ENCODE peak calls at places on chromosomes 7 and 10, in nine cellular contexts. One of them, this sample, is unnamed.

GRCh38 chr10:114258274-114258840 is 19.3 kb downstream of the VWA2 start:
- DNase-seq in hepatocyte: peak
- DNase-seq in heart right ventricle: no peak
- DNase-seq in transverse colon: peak
- DNase-seq in heart left ventricle: no peak
- DNase-seq in mesothelial cell of epicardium: no peak
- DNase-seq in CD14-positive monocyte: no peak
- DNase-seq in GM10248: no peak
- DNase-seq in cardiac fibroblast: no peak
- DNase-seq in this sample: no peak

GRCh38 chr10:129258570-129258969 is 208.5 kb upstream of the MGMT start:
- DNase-seq in transverse colon: no peak
- DNase-seq in GM10248: no peak
- DNase-seq in mesothelial cell of epicardium: no peak
- DNase-seq in heart left ventricle: no peak
- DNase-seq in hepatocyte: no peak
- DNase-seq in heart right ventricle: peak
- DNase-seq in cardiac fibroblast: no peak
- DNase-seq in CD14-positive monocyte: no peak
- DNase-seq in this sample: no peak

GRCh38 chr7:95501261-95501816 is 15.6 kb downstream of the ASB4 start:
- DNase-seq in heart right ventricle: no peak
- DNase-seq in hepatocyte: no peak
- DNase-seq in cardiac fibroblast: peak
- DNase-seq in GM10248: peak
- DNase-seq in heart left ventricle: no peak
- DNase-seq in mesothelial cell of epicardium: no peak
- DNase-seq in CD14-positive monocyte: no peak
- DNase-seq in transverse colon: no peak
- DNase-seq in this sample: no peak

GRCh38 chr7:70630647-70631457 is 501.1 kb upstream of the GALNT17 start:
- DNase-seq in hepatocyte: peak
- DNase-seq in mesothelial cell of epicardium: peak
- DNase-seq in heart left ventricle: peak
- DNase-seq in heart right ventricle: no peak
- DNase-seq in GM10248: no peak
- DNase-seq in cardiac fibroblast: no peak
- DNase-seq in transverse colon: no peak
- DNase-seq in CD14-positive monocyte: no peak
- DNase-seq in this sample: no peak

GRCh38 chr10:73131295-73131694 is 21.0 kb downstream of the NUDT13 start:
- DNase-seq in CD14-positive monocyte: no peak
- DNase-seq in cardiac fibroblast: no peak
- DNase-seq in transverse colon: no peak
- DNase-seq in hepatocyte: no peak
- DNase-seq in mesothelial cell of epicardium: no peak
- DNase-seq in heart right ventricle: no peak
- DNase-seq in GM10248: no peak
- DNase-seq in heart left ventricle: no peak
- DNase-seq in this sample: no peak

GRCh38 chr10:109393425-109393824 is 529.9 kb downstream of the XPNPEP1 start:
- DNase-seq in CD14-positive monocyte: no peak
- DNase-seq in heart left ventricle: no peak
- DNase-seq in cardiac fibroblast: no peak
- DNase-seq in GM10248: no peak
- DNase-seq in heart right ventricle: no peak
- DNase-seq in transverse colon: no peak
- DNase-seq in hepatocyte: peak
- DNase-seq in mesothelial cell of epicardium: no peak
- DNase-seq in this sample: no peak

GRCh38 chr10:124047427-124048157 is 45.8 kb downstream of the CHST15 start:
- DNase-seq in hepatocyte: no peak
- DNase-seq in heart left ventricle: no peak
- DNase-seq in mesothelial cell of epicardium: no peak
- DNase-seq in transverse colon: no peak
- DNase-seq in cardiac fibroblast: no peak
- DNase-seq in CD14-positive monocyte: no peak
- DNase-seq in heart right ventricle: no peak
- DNase-seq in GM10248: no peak
- DNase-seq in this sample: no peak

GRCh38 chr10:121732676-121733445 is 134.6 kb upstream of the FGFR2 start:
- DNase-seq in CD14-positive monocyte: no peak
- DNase-seq in GM10248: no peak
- DNase-seq in heart right ventricle: no peak
- DNase-seq in hepatocyte: no peak
- DNase-seq in heart left ventricle: no peak
- DNase-seq in cardiac fibroblast: no peak
- DNase-seq in mesothelial cell of epicardium: no peak
- DNase-seq in transverse colon: no peak
- DNase-seq in this sample: no peak

GRCh38 chr7:43108255-43109011 is 4.0 kb upstream of the HECW1 start:
- DNase-seq in cardiac fibroblast: peak
- DNase-seq in GM10248: peak
- DNase-seq in heart right ventricle: peak
- DNase-seq in transverse colon: peak
- DNase-seq in heart left ventricle: peak
- DNase-seq in hepatocyte: peak
- DNase-seq in mesothelial cell of epicardium: peak
- DNase-seq in CD14-positive monocyte: no peak
- DNase-seq in this sample: peak

GRCh38 chr10:21363753-21364104 is 161.8 kb downstream of the SKIDA1 start:
- DNase-seq in heart right ventricle: no peak
- DNase-seq in transverse colon: no peak
- DNase-seq in mesothelial cell of epicardium: no peak
- DNase-seq in hepatocyte: no peak
- DNase-seq in heart left ventricle: no peak
- DNase-seq in GM10248: no peak
- DNase-seq in CD14-positive monocyte: no peak
- DNase-seq in cardiac fibroblast: no peak
- DNase-seq in this sample: no peak

GRCh38 chr7:45174966-45175765 is 17.6 kb downstream of the RAMP3 start:
- DNase-seq in heart left ventricle: no peak
- DNase-seq in cardiac fibroblast: no peak
- DNase-seq in heart right ventricle: no peak
- DNase-seq in transverse colon: no peak
- DNase-seq in CD14-positive monocyte: peak
- DNase-seq in mesothelial cell of epicardium: no peak
- DNase-seq in GM10248: no peak
- DNase-seq in hepatocyte: no peak
- DNase-seq in this sample: no peak

GRCh38 chr7:46680147-46680546 is 759.1 kb upstream of the IGFBP3 start:
- DNase-seq in hepatocyte: no peak
- DNase-seq in heart right ventricle: no peak
- DNase-seq in transverse colon: no peak
- DNase-seq in CD14-positive monocyte: no peak
- DNase-seq in mesothelial cell of epicardium: no peak
- DNase-seq in cardiac fibroblast: no peak
- DNase-seq in GM10248: peak
- DNase-seq in heart left ventricle: no peak
- DNase-seq in this sample: no peak

GRCh38 chr10:5889624-5890518 is at the start of the genes ANKRD16 and FBH1:
- DNase-seq in GM10248: peak
- DNase-seq in mesothelial cell of epicardium: peak
- DNase-seq in transverse colon: peak
- DNase-seq in heart left ventricle: peak
- DNase-seq in hepatocyte: peak
- DNase-seq in heart right ventricle: peak
- DNase-seq in CD14-positive monocyte: peak
- DNase-seq in cardiac fibroblast: peak
- DNase-seq in this sample: peak
- TF ChIP-seq CTCF in GM10248: no peak
- TF ChIP-seq CTCF in mesothelial cell of epicardium: no peak
- TF ChIP-seq CTCF in transverse colon: no peak
- TF ChIP-seq CTCF in heart left ventricle: no peak
- TF ChIP-seq CTCF in hepatocyte: no peak
- TF ChIP-seq CTCF in heart right ventricle: peak
- TF ChIP-seq CTCF in CD14-positive monocyte: no peak
- TF ChIP-seq CTCF in cardiac fibroblast: no peak
- TF ChIP-seq CTCF in this sample: no peak

GRCh38 chr7:134481167-134481566 is 22.3 kb upstream of the AKR1B1 start:
- DNase-seq in hepatocyte: no peak
- DNase-seq in heart left ventricle: no peak
- DNase-seq in GM10248: no peak
- DNase-seq in transverse colon: no peak
- DNase-seq in CD14-positive monocyte: no peak
- DNase-seq in heart right ventricle: no peak
- DNase-seq in cardiac fibroblast: no peak
- DNase-seq in mesothelial cell of epicardium: no peak
- DNase-seq in this sample: no peak

GRCh38 chr7:134477954-134478353 is 19.1 kb upstream of the AKR1B1 start:
- DNase-seq in cardiac fibroblast: peak
- DNase-seq in hepatocyte: no peak
- DNase-seq in mesothelial cell of epicardium: no peak
- DNase-seq in transverse colon: no peak
- DNase-seq in GM10248: no peak
- DNase-seq in heart right ventricle: no peak
- DNase-seq in CD14-positive monocyte: no peak
- DNase-seq in heart left ventricle: no peak
- DNase-seq in this sample: no peak

GRCh38 chr7:134480202-134480601 is 21.3 kb upstream of the AKR1B1 start:
- DNase-seq in transverse colon: no peak
- DNase-seq in GM10248: no peak
- DNase-seq in hepatocyte: no peak
- DNase-seq in CD14-positive monocyte: no peak
- DNase-seq in cardiac fibroblast: no peak
- DNase-seq in mesothelial cell of epicardium: no peak
- DNase-seq in heart right ventricle: no peak
- DNase-seq in heart left ventricle: no peak
- DNase-seq in this sample: no peak

GRCh38 chr7:134480730-134481129 is 21.8 kb upstream of the AKR1B1 start:
- DNase-seq in transverse colon: no peak
- DNase-seq in heart right ventricle: no peak
- DNase-seq in CD14-positive monocyte: no peak
- DNase-seq in heart left ventricle: no peak
- DNase-seq in GM10248: no peak
- DNase-seq in cardiac fibroblast: peak
- DNase-seq in hepatocyte: no peak
- DNase-seq in mesothelial cell of epicardium: no peak
- DNase-seq in this sample: no peak

DNA sequence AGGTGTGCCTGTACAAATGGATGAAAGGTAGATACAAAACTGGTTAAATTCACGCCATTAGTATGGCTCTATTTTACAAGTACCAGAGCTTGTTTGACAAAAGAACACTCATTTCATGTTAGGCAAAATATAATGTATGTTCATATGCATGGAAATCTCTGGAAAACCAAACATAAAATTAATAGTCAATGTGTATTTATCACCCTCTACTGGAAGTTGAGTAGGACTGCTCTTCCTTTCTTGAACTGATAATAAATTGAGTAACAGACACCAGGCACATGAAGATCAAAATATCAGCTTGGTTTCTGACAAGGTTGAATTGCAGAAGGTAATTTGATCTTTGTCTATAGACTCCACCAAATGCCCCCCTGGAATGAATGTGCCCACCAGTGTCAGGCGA is 19.8 kb upstream of the AKR1B1 start:
- DNase-seq in CD14-positive monocyte: no peak
- DNase-seq in mesothelial cell of epicardium: no peak
- DNase-seq in hepatocyte: no peak
- DNase-seq in heart left ventricle: no peak
- DNase-seq in cardiac fibroblast: peak
- DNase-seq in transverse colon: no peak
- DNase-seq in GM10248: no peak
- DNase-seq in heart right ventricle: no peak
- DNase-seq in this sample: no peak
- TF ChIP-seq CTCF in CD14-positive monocyte: no peak
- TF ChIP-seq CTCF in mesothelial cell of epicardium: no peak
- TF ChIP-seq CTCF in hepatocyte: no peak
- TF ChIP-seq CTCF in heart left ventricle: no peak
- TF ChIP-seq CTCF in cardiac fibroblast: peak
- TF ChIP-seq CTCF in transverse colon: no peak
- TF ChIP-seq CTCF in GM10248: no peak
- TF ChIP-seq CTCF in heart right ventricle: peak
- TF ChIP-seq CTCF in this sample: no peak

DNA sequence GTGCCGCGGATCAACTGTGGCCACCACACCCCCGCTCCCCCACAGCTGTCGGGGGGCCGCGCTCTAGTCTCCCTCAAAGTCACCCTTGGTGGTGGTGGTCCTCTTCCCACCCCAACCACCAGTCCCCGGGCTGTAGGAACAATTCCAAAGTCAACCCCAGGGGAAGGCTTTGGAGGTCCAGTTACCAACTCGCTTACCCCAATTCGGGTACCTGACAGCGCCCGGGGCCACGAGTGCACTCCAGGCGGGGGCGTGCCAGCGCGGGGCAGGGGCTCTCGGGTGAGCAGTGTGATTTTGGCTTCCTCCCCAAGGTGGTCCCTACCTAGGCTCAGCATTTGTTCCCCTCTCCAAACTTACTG is 584 bp upstream of the ZMIZ1 start:
- DNase-seq in GM10248: no peak
- DNase-seq in CD14-positive monocyte: no peak
- DNase-seq in mesothelial cell of epicardium: no peak
- DNase-seq in transverse colon: no peak
- DNase-seq in heart left ventricle: no peak
- DNase-seq in hepatocyte: peak
- DNase-seq in heart right ventricle: peak
- DNase-seq in cardiac fibroblast: no peak
- DNase-seq in this sample: peak
- TF ChIP-seq CTCF in GM10248: peak
- TF ChIP-seq CTCF in CD14-positive monocyte: no peak
- TF ChIP-seq CTCF in mesothelial cell of epicardium: no peak
- TF ChIP-seq CTCF in transverse colon: no peak
- TF ChIP-seq CTCF in heart left ventricle: no peak
- TF ChIP-seq CTCF in hepatocyte: peak
- TF ChIP-seq CTCF in heart right ventricle: no peak
- TF ChIP-seq CTCF in cardiac fibroblast: no peak
- TF ChIP-seq CTCF in this sample: peak

GRCh38 chr7:128151646-128152045 is 89.4 kb upstream of the LEP start:
- DNase-seq in heart right ventricle: no peak
- DNase-seq in transverse colon: no peak
- DNase-seq in CD14-positive monocyte: no peak
- DNase-seq in cardiac fibroblast: no peak
- DNase-seq in heart left ventricle: no peak
- DNase-seq in GM10248: no peak
- DNase-seq in hepatocyte: no peak
- DNase-seq in mesothelial cell of epicardium: no peak
- DNase-seq in this sample: no peak

GRCh38 chr7:128155100-128155763 is 85.8 kb upstream of the LEP start:
- DNase-seq in heart left ventricle: no peak
- DNase-seq in cardiac fibroblast: no peak
- DNase-seq in heart right ventricle: no peak
- DNase-seq in CD14-positive monocyte: no peak
- DNase-seq in GM10248: no peak
- DNase-seq in transverse colon: no peak
- DNase-seq in hepatocyte: peak
- DNase-seq in mesothelial cell of epicardium: no peak
- DNase-seq in this sample: no peak

GRCh38 chr7:128153436-128153835 is 87.6 kb upstream of the LEP start:
- DNase-seq in GM10248: no peak
- DNase-seq in heart right ventricle: no peak
- DNase-seq in cardiac fibroblast: no peak
- DNase-seq in hepatocyte: no peak
- DNase-seq in heart left ventricle: no peak
- DNase-seq in CD14-positive monocyte: no peak
- DNase-seq in transverse colon: no peak
- DNase-seq in mesothelial cell of epicardium: no peak
- DNase-seq in this sample: no peak

GRCh38 chr7:128152721-128153120 is 88.4 kb upstream of the LEP start:
- DNase-seq in GM10248: no peak
- DNase-seq in heart left ventricle: no peak
- DNase-seq in transverse colon: no peak
- DNase-seq in mesothelial cell of epicardium: no peak
- DNase-seq in cardiac fibroblast: no peak
- DNase-seq in hepatocyte: no peak
- DNase-seq in heart right ventricle: no peak
- DNase-seq in CD14-positive monocyte: no peak
- DNase-seq in this sample: no peak

GRCh38 chr7:128154519-128154918 is 86.6 kb upstream of the LEP start:
- DNase-seq in hepatocyte: no peak
- DNase-seq in GM10248: no peak
- DNase-seq in cardiac fibroblast: no peak
- DNase-seq in mesothelial cell of epicardium: no peak
- DNase-seq in CD14-positive monocyte: no peak
- DNase-seq in heart right ventricle: no peak
- DNase-seq in transverse colon: no peak
- DNase-seq in heart left ventricle: no peak
- DNase-seq in this sample: no peak
- TF ChIP-seq CTCF in hepatocyte: no peak
- TF ChIP-seq CTCF in GM10248: no peak
- TF ChIP-seq CTCF in cardiac fibroblast: no peak
- TF ChIP-seq CTCF in mesothelial cell of epicardium: no peak
- TF ChIP-seq CTCF in CD14-positive monocyte: no peak
- TF ChIP-seq CTCF in heart right ventricle: no peak
- TF ChIP-seq CTCF in transverse colon: no peak
- TF ChIP-seq CTCF in heart left ventricle: no peak
- TF ChIP-seq CTCF in this sample: no peak